ENCODE peak calls at places on chromosome 16, in four cellular contexts. Q is hepatocyte, O is IMR-90, M is HCT116. R is an unnamed sample. For H3K36me3, the result is how much of the 10 kb centered on the place peaks cover.

GRCh38 chr16:87832137-87832527 is 37.2 kb downstream of the SLC7A5 start:
- DNase-seq in M (no peak), Q (no peak), O (no peak), R (no peak)

GRCh38 chr16:22189473-22190168 is 16.5 kb upstream of the EEF2K start:
- DNase-seq in M (no peak), O (peak), Q (peak), R (peak)

GRCh38 chr16:50610331-50611262 is 62.4 kb downstream of the NKD1 start:
- DNase-seq in M (no peak), O (no peak), Q (peak), R (no peak)

GRCh38 chr16:24834459-24835335 is 11.1 kb upstream of the SLC5A11 start:
- DNase-seq in M (peak), O (peak), Q (peak), R (peak)

GRCh38 chr16:29710227-29711219 is 31.5 kb downstream of the QPRT start:
- DNase-seq in Q (peak), M (peak), O (peak), R (peak)

GRCh38 chr16:30953111-30953510 is 4.2 kb downstream of the ORAI3 start:
- DNase-seq in Q (no peak), M (no peak), O (no peak), R (no peak)

GRCh38 chr16:67804853-67805542 is 1.4 kb downstream of the RANBP10 start:
- DNase-seq in O (peak), M (no peak), Q (peak), R (no peak)

GRCh38 chr16:79363035-79363434 is 237.5 kb downstream of the MAF start:
- DNase-seq in Q (no peak), M (no peak), O (no peak), R (no peak)

GRCh38 chr16:12016166-12016947 is 39.8 kb downstream of the SNX29 start:
- DNase-seq in Q (no peak), M (no peak), O (peak), R (no peak)

GRCh38 chr16:88691924-88692560 is 5.7 kb upstream of the SNAI3 start:
- DNase-seq in O (no peak), M (no peak), Q (no peak), R (no peak)

GRCh38 chr16:86189934-86190333 is 291.0 kb downstream of the IRF8 start:
- DNase-seq in M (no peak), O (no peak), Q (no peak), R (no peak)

GRCh38 chr16:85395207-85395912 is 217.8 kb upstream of the GSE1 start:
- DNase-seq in O (peak), Q (peak), M (peak), R (no peak)

GRCh38 chr16:78310990-78311561 is 211.6 kb downstream of the WWOX start:
- DNase-seq in M (no peak), Q (no peak), O (peak), R (no peak)

GRCh38 chr16:89491238-89491869 is 993 bp upstream of the ANKRD11 start:
- DNase-seq in M (no peak), O (no peak), Q (no peak), R (no peak)

GRCh38 chr16:57999366-57999970 is 1.0 kb downstream of the ZNF319 start:
- DNase-seq in M (no peak), Q (no peak), O (peak), R (peak)

GRCh38 chr16:5446623-5447240 is 349.1 kb upstream of the EEF2KMT start:
- DNase-seq in O (no peak), Q (no peak), M (no peak), R (no peak)

GRCh38 chr16:85528528-85529387 is 84.4 kb upstream of the GSE1 start:
- DNase-seq in Q (no peak), O (no peak), M (no peak), R (no peak)

GRCh38 chr16:87129771-87130170 is 187.4 kb downstream of the C16orf95 start:
- DNase-seq in Q (no peak), M (peak), O (peak), R (no peak)

GRCh38 chr16:58515125-58515870 is at the start of gene SETD6:
- DNase-seq in Q (peak), O (peak), M (peak), R (peak)

DNA sequence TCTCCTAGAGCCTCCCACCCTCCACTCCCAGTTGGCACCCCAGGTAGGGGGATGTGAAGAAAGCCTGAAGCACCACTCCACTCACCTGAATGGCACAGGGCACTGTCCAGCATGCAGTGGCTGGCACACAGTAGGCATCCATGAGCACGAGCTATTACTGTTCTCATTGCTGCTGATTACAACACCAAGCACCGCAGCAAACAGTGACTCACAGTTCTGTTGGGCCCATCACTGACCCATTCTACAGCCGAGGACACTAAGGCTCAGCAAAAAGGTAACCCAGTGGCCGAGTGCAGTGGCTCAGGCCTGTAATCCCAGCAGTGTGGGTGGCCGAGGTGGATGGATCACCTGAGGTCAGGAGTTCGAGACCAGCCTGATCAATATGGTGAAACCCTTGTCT is 2.7 kb downstream of the ZSCAN10 start:
- DNase-seq in Q (no peak), O (no peak), M (no peak), R (no peak)
- H2AFZ ChIP-seq in Q (no peak), O (no peak), M (peak), R (no peak)

GRCh38 chr16:2287916-2288547 is 20.1 kb upstream of the RNPS1 start:
- DNase-seq in O (no peak), M (no peak), Q (no peak), R (no peak)

GRCh38 chr16:2288701-2289100 is 20.8 kb upstream of the RNPS1 start:
- DNase-seq in M (no peak), Q (no peak), O (no peak), R (no peak)

GRCh38 chr16:2285731-2286191 is 17.8 kb upstream of the RNPS1 start:
- DNase-seq in O (no peak), Q (no peak), M (no peak), R (no peak)

GRCh38 chr16:2284797-2285576 is 17.1 kb upstream of the RNPS1 start:
- DNase-seq in O (no peak), M (no peak), Q (no peak), R (no peak)

GRCh38 chr16:2286550-2286949 is 18.6 kb upstream of the RNPS1 start:
- DNase-seq in Q (no peak), M (no peak), O (no peak), R (no peak)
- H3K36me3 ChIP-seq in Q (under half), M (under half), O (under half), R (under half)

GRCh38 chr16:9595393-9595792 is 503.9 kb downstream of the HAPSTR1 start:
- DNase-seq in O (no peak), Q (no peak), M (no peak), R (no peak)
- H2AFZ ChIP-seq in O (no peak), Q (no peak), M (no peak), R (no peak)

DNA sequence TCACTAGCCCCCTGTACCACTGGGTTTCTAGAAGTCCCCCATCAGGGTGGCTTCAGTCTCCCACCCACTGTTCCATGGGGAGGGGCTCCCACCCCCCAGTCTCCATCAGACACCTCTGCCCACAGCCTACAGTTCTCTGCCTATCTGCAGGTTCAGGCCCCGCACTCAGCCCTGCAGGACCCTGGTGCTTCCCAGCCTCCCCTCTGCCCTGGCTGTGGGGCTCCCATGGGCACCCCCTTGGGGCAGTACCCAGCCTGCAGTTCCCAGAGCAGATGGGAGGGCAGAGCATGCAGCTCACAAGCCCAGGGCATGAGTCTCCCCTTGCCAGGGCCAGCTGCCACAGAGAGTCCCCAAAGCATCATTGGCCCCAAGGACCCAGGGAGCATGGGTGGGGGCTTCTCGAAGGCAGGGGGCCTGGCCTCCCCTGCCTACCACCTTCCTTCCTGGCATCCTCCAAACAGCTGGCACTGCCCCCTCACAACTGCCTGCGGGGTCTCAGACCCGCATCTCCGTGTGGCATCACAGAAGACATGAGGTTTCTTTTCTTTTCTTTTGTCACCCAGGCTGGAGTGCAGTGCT is 2.8 kb upstream of the MRPL28 start:
- DNase-seq in O (no peak), M (no peak), Q (no peak), R (no peak)
- H3K36me3 ChIP-seq in O (half or more), M (under half), Q (under half), R (under half)

DNA sequence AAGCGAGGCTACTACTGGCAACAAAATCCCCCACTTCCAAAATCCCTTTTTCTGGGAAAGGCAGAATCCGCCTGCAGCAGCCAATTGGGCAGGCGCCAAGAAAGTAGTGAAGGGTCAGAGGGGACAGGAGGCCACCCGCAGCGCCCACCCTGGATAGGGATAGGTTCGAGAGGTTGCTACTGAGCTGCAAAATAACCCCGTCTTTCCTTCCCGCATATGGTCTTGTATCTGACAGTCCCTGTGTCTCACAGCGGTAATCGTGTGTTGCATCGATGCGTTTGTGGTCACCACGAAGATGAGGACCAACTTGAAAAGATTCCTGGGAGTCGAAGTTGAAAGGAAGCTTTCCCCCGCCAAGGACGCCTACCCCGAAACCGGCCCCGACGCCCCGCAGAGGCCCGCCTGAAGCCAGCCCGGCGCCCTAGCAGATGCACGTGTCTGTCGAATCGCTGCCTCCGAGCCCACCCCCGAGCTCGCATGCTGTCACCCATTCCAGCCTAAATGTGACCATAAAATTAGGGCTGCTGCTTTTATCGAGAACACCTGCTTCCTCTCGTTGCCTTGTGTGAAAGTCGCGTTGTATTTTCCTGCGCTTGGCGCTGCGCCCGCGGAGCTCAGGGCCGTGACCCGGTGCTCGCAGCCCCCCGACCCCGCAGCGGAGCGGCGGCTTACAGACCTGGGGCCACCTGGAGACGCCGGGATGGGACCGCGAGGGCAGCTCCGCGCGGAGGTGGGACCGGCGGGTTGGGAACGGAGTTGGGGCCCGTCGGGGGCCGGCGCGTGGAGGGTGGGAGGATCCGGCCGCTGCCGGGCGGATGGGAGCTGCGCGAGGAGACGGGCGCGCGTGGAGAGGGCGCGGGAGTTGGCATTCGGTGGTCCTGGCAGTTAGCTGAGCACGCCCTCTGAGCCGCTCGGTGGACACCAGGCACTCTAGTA is at the start of gene CMTM2:
- DNase-seq in O (no peak), Q (no peak), M (no peak), R (no peak)
- H2AFZ ChIP-seq in O (peak), Q (no peak), M (no peak), R (no peak)